ENCODE peak calls at places on chromosome 1, in five cellular contexts. One of them, this sample, is unnamed.

GRCh38 chr1:213934642-213935041 is 53.1 kb upstream of the PROX1 start:
- DNase-seq in upper lobe of left lung: no peak
- DNase-seq in tibial nerve: no peak
- DNase-seq in ovary: no peak
- DNase-seq in A549: no peak
- DNase-seq in this sample: no peak

GRCh38 chr1:63968663-63969460 is 195.0 kb downstream of the ROR1 start:
- DNase-seq in tibial nerve: no peak
- DNase-seq in A549: no peak
- DNase-seq in upper lobe of left lung: no peak
- DNase-seq in ovary: no peak
- DNase-seq in this sample: no peak

GRCh38 chr1:40014812-40015594 is 25.5 kb upstream of the CAP1 start:
- DNase-seq in A549: peak; percentile 27
- DNase-seq in upper lobe of left lung: no peak
- DNase-seq in ovary: no peak
- DNase-seq in tibial nerve: no peak
- DNase-seq in this sample: no peak

GRCh38 chr1:35683012-35683411 is 35.7 kb downstream of the C1orf216 start:
- DNase-seq in tibial nerve: no peak
- DNase-seq in upper lobe of left lung: no peak
- DNase-seq in ovary: no peak
- DNase-seq in A549: no peak
- DNase-seq in this sample: no peak

GRCh38 chr1:192846950-192847349 is 38.1 kb downstream of the RGS2 start:
- DNase-seq in A549: no peak
- DNase-seq in upper lobe of left lung: no peak
- DNase-seq in tibial nerve: no peak
- DNase-seq in ovary: no peak
- DNase-seq in this sample: no peak

GRCh38 chr1:173946380-173946921 is 29.3 kb upstream of the SERPINC1 start:
- DNase-seq in ovary: no peak
- DNase-seq in A549: no peak
- DNase-seq in upper lobe of left lung: no peak
- DNase-seq in tibial nerve: no peak
- DNase-seq in this sample: no peak

GRCh38 chr1:66497910-66498309 is 36.0 kb upstream of the SGIP1 start:
- DNase-seq in A549: no peak
- DNase-seq in ovary: no peak
- DNase-seq in tibial nerve: no peak
- DNase-seq in upper lobe of left lung: no peak
- DNase-seq in this sample: no peak

GRCh38 chr1:156652131-156652991 is 10.4 kb downstream of the BCAN start:
- DNase-seq in tibial nerve: no peak
- DNase-seq in upper lobe of left lung: no peak
- DNase-seq in ovary: peak; percentile 58
- DNase-seq in A549: no peak
- DNase-seq in this sample: no peak

GRCh38 chr1:1371741-1372711 is 3.0 kb downstream of the AURKAIP1 start:
- DNase-seq in ovary: peak; percentile 85
- DNase-seq in upper lobe of left lung: peak; percentile 95
- DNase-seq in tibial nerve: no peak
- DNase-seq in A549: peak; percentile 44
- DNase-seq in this sample: peak; percentile 78

GRCh38 chr1:180854456-180854855 is 58.2 kb upstream of the KIAA1614 start:
- DNase-seq in ovary: no peak
- DNase-seq in upper lobe of left lung: no peak
- DNase-seq in A549: no peak
- DNase-seq in tibial nerve: no peak
- DNase-seq in this sample: no peak

GRCh38 chr1:27760411-27760810 is 12.6 kb upstream of the STX12 start:
- DNase-seq in upper lobe of left lung: no peak
- DNase-seq in ovary: no peak
- DNase-seq in tibial nerve: no peak
- DNase-seq in A549: peak; percentile 17
- DNase-seq in this sample: no peak

GRCh38 chr1:73832276-73832825 is 365.6 kb downstream of the LRRIQ3 start:
- DNase-seq in ovary: no peak
- DNase-seq in upper lobe of left lung: no peak
- DNase-seq in A549: no peak
- DNase-seq in tibial nerve: no peak
- DNase-seq in this sample: no peak

DNA sequence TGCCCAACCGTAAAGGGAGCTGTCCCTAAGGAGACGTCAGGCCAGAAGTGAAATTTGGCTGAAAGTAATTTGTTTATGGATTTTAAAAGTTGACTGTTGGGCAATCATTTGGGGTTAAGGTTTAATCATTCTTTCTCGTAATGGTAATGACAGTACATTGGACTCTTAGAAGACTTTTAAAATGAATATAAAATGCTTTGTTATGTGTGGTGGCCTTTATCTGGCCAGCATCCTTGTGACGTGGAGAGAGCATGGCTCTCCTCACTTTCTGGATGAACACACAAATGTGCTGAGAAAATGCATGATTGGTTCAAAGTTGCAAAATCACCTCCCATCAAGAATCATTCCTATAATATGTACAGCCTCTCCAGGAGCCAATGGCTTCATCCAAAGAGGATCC is 160.2 kb downstream of the DHRS3 start:
- DNase-seq in tibial nerve: no peak
- DNase-seq in ovary: no peak
- DNase-seq in upper lobe of left lung: no peak
- DNase-seq in A549: no peak
- DNase-seq in this sample: no peak
- TF ChIP-seq EP300 in tibial nerve: no peak
- TF ChIP-seq EP300 in ovary: no peak
- TF ChIP-seq EP300 in upper lobe of left lung: no peak
- TF ChIP-seq EP300 in A549: no peak
- TF ChIP-seq EP300 in this sample: no peak

GRCh38 chr1:4108741-4109625 is 208.9 kb upstream of the C1orf174 start:
- DNase-seq in upper lobe of left lung: no peak
- DNase-seq in ovary: no peak
- DNase-seq in A549: no peak
- DNase-seq in tibial nerve: no peak
- DNase-seq in this sample: no peak
- H3K9me3 ChIP-seq in upper lobe of left lung: no peaks in the 10 kb centered on the region
- H3K9me3 ChIP-seq in ovary: no peaks in the 10 kb centered on the region
- H3K9me3 ChIP-seq in A549: no peaks in the 10 kb centered on the region
- H3K9me3 ChIP-seq in tibial nerve: no peaks in the 10 kb centered on the region
- H3K9me3 ChIP-seq in this sample: no peaks in the 10 kb centered on the region

GRCh38 chr1:198397208-198397808 is 143.2 kb downstream of the ATP6V1G3 start:
- DNase-seq in ovary: no peak
- DNase-seq in upper lobe of left lung: no peak
- DNase-seq in tibial nerve: no peak
- DNase-seq in A549: no peak
- DNase-seq in this sample: no peak

GRCh38 chr1:198387587-198387986 is 152.9 kb downstream of the ATP6V1G3 start:
- DNase-seq in ovary: no peak
- DNase-seq in tibial nerve: no peak
- DNase-seq in upper lobe of left lung: no peak
- DNase-seq in A549: no peak
- DNase-seq in this sample: no peak

DNA sequence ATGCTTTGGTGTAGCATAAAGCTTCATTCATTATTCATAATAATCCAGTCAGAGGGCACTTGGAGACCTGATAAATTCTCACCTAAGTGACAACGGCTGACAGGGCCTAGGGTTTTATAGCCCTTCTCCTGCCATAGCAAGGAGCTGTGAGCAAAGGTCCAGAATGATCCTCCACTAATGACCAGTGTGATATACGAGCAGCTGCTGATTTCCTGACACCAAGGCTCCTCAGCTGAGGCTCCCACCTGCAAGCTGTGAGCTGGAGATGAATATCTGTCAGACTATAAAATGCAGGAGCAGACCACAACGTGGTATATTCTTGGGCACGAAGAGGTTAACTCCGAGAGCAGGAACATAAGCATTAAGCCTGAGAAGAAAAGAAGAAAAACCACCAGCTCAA is 148.8 kb downstream of the ATP6V1G3 start:
- DNase-seq in tibial nerve: no peak
- DNase-seq in ovary: no peak
- DNase-seq in upper lobe of left lung: no peak
- DNase-seq in A549: no peak
- DNase-seq in this sample: no peak
- TF ChIP-seq EP300 in tibial nerve: no peak
- TF ChIP-seq EP300 in ovary: no peak
- TF ChIP-seq EP300 in upper lobe of left lung: no peak
- TF ChIP-seq EP300 in A549: no peak
- TF ChIP-seq EP300 in this sample: no peak

GRCh38 chr1:203057831-203058673 is 27.8 kb downstream of the MYOG start:
- DNase-seq in A549: no peak
- DNase-seq in upper lobe of left lung: no peak
- DNase-seq in tibial nerve: no peak
- DNase-seq in ovary: no peak
- DNase-seq in this sample: no peak
- H3K9me3 ChIP-seq in A549: no peaks in the 10 kb centered on the region
- H3K9me3 ChIP-seq in upper lobe of left lung: no peaks in the 10 kb centered on the region
- H3K9me3 ChIP-seq in tibial nerve: no peaks in the 10 kb centered on the region
- H3K9me3 ChIP-seq in ovary: no peaks in the 10 kb centered on the region
- H3K9me3 ChIP-seq in this sample: no peaks in the 10 kb centered on the region

GRCh38 chr1:246169019-246169418 is 338.1 kb downstream of the SMYD3 start:
- DNase-seq in A549: no peak
- DNase-seq in ovary: no peak
- DNase-seq in tibial nerve: no peak
- DNase-seq in upper lobe of left lung: no peak
- DNase-seq in this sample: no peak
- TF ChIP-seq EP300 in A549: no peak
- TF ChIP-seq EP300 in ovary: no peak
- TF ChIP-seq EP300 in tibial nerve: no peak
- TF ChIP-seq EP300 in upper lobe of left lung: no peak
- TF ChIP-seq EP300 in this sample: no peak

GRCh38 chr1:247096958-247097357 is 7.2 kb downstream of the ZNF669 start:
- DNase-seq in ovary: no peak
- DNase-seq in upper lobe of left lung: no peak
- DNase-seq in tibial nerve: no peak
- DNase-seq in A549: no peak
- DNase-seq in this sample: no peak

GRCh38 chr1:247102381-247102780 is 1.8 kb downstream of the ZNF669 start:
- DNase-seq in ovary: no peak
- DNase-seq in upper lobe of left lung: no peak
- DNase-seq in A549: no peak
- DNase-seq in tibial nerve: no peak
- DNase-seq in this sample: no peak

GRCh38 chr1:247104965-247105364 is 809 bp upstream of the ZNF669 start:
- DNase-seq in tibial nerve: no peak
- DNase-seq in upper lobe of left lung: no peak
- DNase-seq in ovary: no peak
- DNase-seq in A549: no peak
- DNase-seq in this sample: no peak

GRCh38 chr1:247103777-247104591 is at the start of gene ZNF669:
- DNase-seq in upper lobe of left lung: peak; percentile 97
- DNase-seq in tibial nerve: peak; percentile 96
- DNase-seq in ovary: peak; percentile 96
- DNase-seq in A549: peak; percentile 95
- DNase-seq in this sample: peak; percentile 98

GRCh38 chr1:247100676-247101279 is 3.4 kb downstream of the ZNF669 start:
- DNase-seq in ovary: no peak
- DNase-seq in tibial nerve: no peak
- DNase-seq in A549: no peak
- DNase-seq in upper lobe of left lung: no peak
- DNase-seq in this sample: no peak
- H3K9me3 ChIP-seq in ovary: no peaks in the 10 kb centered on the region
- H3K9me3 ChIP-seq in tibial nerve: no peaks in the 10 kb centered on the region
- H3K9me3 ChIP-seq in A549: peaks cover 84% of the 10 kb centered on the region
- H3K9me3 ChIP-seq in upper lobe of left lung: peaks cover 64% of the 10 kb centered on the region
- H3K9me3 ChIP-seq in this sample: peaks cover 14% of the 10 kb centered on the region

DNA sequence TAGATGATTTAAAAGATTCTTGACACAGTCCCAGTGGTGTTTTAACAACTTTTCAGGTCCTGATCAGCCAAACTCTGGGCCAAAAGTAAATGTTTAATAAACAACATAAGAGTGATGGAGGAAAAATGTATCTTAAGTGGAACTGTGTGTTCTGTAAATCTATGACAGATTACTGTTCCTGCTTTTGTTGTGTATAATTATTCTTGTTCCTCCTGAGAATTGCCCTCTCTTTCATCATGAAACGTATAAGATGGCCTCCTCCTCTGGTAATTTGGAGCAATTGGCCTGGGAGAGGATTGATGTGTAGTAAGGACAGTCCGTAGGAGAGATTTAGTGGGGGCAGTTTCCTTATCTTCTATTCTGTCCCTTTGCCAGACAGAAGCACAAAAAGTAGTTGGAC is 34.5 kb downstream of the GALNT2 start:
- DNase-seq in tibial nerve: no peak
- DNase-seq in upper lobe of left lung: no peak
- DNase-seq in A549: no peak
- DNase-seq in ovary: no peak
- DNase-seq in this sample: no peak
- TF ChIP-seq EP300 in tibial nerve: no peak
- TF ChIP-seq EP300 in upper lobe of left lung: no peak
- TF ChIP-seq EP300 in A549: no peak
- TF ChIP-seq EP300 in ovary: no peak
- TF ChIP-seq EP300 in this sample: no peak

DNA sequence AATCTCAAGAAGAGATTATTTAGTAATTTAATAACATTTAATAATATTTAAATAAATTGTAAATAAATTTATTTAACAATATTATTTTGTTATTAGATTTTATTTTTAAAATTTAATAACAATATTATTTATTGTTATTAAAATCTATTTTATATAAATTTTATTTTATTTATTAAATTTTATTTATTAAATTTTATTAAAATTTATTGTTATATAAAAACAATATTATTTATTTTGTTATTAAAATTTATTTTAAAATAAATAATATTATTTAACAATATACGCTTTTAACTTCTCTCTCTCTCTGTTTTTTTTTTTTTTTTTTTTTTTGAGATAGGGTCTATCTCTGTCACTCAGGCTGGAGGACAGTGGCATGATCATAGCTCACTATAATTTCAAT is 347.1 kb upstream of the LRRC7 start:
- DNase-seq in ovary: no peak
- DNase-seq in upper lobe of left lung: no peak
- DNase-seq in A549: no peak
- DNase-seq in tibial nerve: no peak
- DNase-seq in this sample: no peak
- H3K9me3 ChIP-seq in ovary: no peaks in the 10 kb centered on the region
- H3K9me3 ChIP-seq in upper lobe of left lung: no peaks in the 10 kb centered on the region
- H3K9me3 ChIP-seq in A549: no peaks in the 10 kb centered on the region
- H3K9me3 ChIP-seq in tibial nerve: no peaks in the 10 kb centered on the region
- H3K9me3 ChIP-seq in this sample: no peaks in the 10 kb centered on the region

This sample was measured in transverse colon.